ENCODE peak calls at places on chromosomes 2 and 18, in seven cellular contexts. E is stimulated activated CD4-positive, alpha-beta T cell treated with anti-CD3 and anti-CD28 coated beads, Interleukin-1b, Interleukin-23, amount 100 ng/mL, for 24 hours; S is left cardiac atrium; L is GM23248; Q is T-helper 1 cell; N is DMS 273 treated with DMSO at 0.1 percent for 48 hours; B is skeletal muscle cell. J is an unnamed sample.
A peak's percentile ranks its signal among the peaks of the same experiment; 100 is the strongest.

GRCh38 chr2:216562689-216563435 is 64.2 kb downstream of the RPL37A start:
- DNase-seq in E (no peak), S (no peak), L (no peak), Q (no peak), N (no peak), B (no peak), J (no peak)

GRCh38 chr18:77044866-77045664 is 87.5 kb downstream of the MBP start:
- DNase-seq in E (no peak), S (no peak), L (no peak), Q (no peak), N (no peak), B (no peak), J (no peak)

GRCh38 chr18:6449213-6449612 is 34.5 kb upstream of the L3MBTL4 start:
- DNase-seq in E (no peak), S (no peak), L (no peak), Q (no peak), N (no peak), B (no peak), J (no peak)

GRCh38 chr18:41993151-41993550 is 38.1 kb downstream of the PIK3C3 start:
- DNase-seq in E (no peak), S (no peak), L (no peak), Q (no peak), N (no peak), B (no peak), J (no peak)

GRCh38 chr2:234528410-234529150 is 31.7 kb upstream of the ARL4C start:
- DNase-seq in E (no peak), S (no peak), L (no peak), Q (no peak), N (no peak), B (no peak), J (no peak)

GRCh38 chr2:110105608-110106467 is 9.8 kb downstream of the MALL start:
- DNase-seq in E (no peak), S (no peak), L (peak; percentile 77), Q (no peak), N (no peak), B (no peak), J (no peak)

GRCh38 chr2:121690095-121690494 is 40.8 kb upstream of the CLASP1 start:
- DNase-seq in E (no peak), S (no peak), L (peak; percentile 28), Q (no peak), N (no peak), B (no peak), J (no peak)

GRCh38 chr2:223954401-223954800 is 2.9 kb upstream of the MRPL44 start:
- DNase-seq in E (no peak), S (no peak), L (peak; percentile 86), Q (no peak), N (no peak), B (peak; percentile 82), J (no peak)

GRCh38 chr2:212360068-212360460 is 178.5 kb downstream of the ERBB4 start:
- DNase-seq in E (no peak), S (no peak), L (no peak), Q (no peak), N (peak; percentile 67), B (no peak), J (no peak)

GRCh38 chr18:6961331-6961730 is 156.3 kb downstream of the LAMA1 start:
- DNase-seq in E (no peak), S (no peak), L (peak; percentile 4), Q (no peak), N (no peak), B (no peak), J (no peak)